ENCODE peak calls at places on chromosomes 1 and 21, in ten cellular contexts. R is CD8-positive, alpha-beta memory T cell; G is Jurkat, Clone E6-1; A is ovary; T is H9; C is neural crest cell; K is psoas muscle; B is stimulated activated CD4-positive, alpha-beta T cell treated with anti-CD3 and anti-CD28 coated beads, Interleukin-1b, Interleukin-23, amount 100 ng/mL, for 4 hours; S is central memory CD8-positive, alpha-beta T cell; U is COR-L47. Q is an unnamed sample.

GRCh38 chr1:224333309-224333926 is 3.4 kb upstream of the NVL start:
- DNase-seq in R (peak), A (no peak), G (peak), U (peak), K (no peak), T (no peak), C (no peak), B (no peak), S (no peak), Q (no peak)

GRCh38 chr1:55654750-55655149 is 439.6 kb upstream of the USP24 start:
- DNase-seq in A (peak), R (no peak), U (no peak), S (no peak), B (no peak), K (no peak), T (no peak), C (no peak), G (no peak), Q (no peak)

GRCh38 chr1:97137862-97138514 is 416.4 kb downstream of the PTBP2 start:
- DNase-seq in T (peak), S (no peak), A (no peak), U (peak), B (no peak), G (peak), R (no peak), C (no peak), K (no peak), Q (no peak)

GRCh38 chr1:70641868-70642267 is 230.8 kb downstream of the CTH start:
- DNase-seq in C (no peak), S (no peak), A (no peak), R (no peak), K (no peak), B (no peak), T (no peak), G (no peak), U (no peak), Q (no peak)

GRCh38 chr1:194705123-194705522 is 1518.7 kb upstream of the B3GALT2 start:
- DNase-seq in B (no peak), R (no peak), T (no peak), G (no peak), A (no peak), K (no peak), C (no peak), S (no peak), U (no peak), Q (no peak)

GRCh38 chr1:2480236-2480985 is 4.3 kb downstream of the PLCH2 start:
- DNase-seq in A (no peak), G (no peak), C (no peak), R (no peak), U (peak), K (no peak), S (no peak), T (no peak), B (no peak), Q (no peak)

GRCh38 chr1:13733705-13734104 is 33.7 kb downstream of the PRDM2 start:
- DNase-seq in G (no peak), C (no peak), A (no peak), U (no peak), S (no peak), T (no peak), K (no peak), B (no peak), R (no peak), Q (no peak)

GRCh38 chr1:14642712-14643111 is 44.2 kb downstream of the KAZN start:
- DNase-seq in U (no peak), R (no peak), T (no peak), C (no peak), G (no peak), A (no peak), S (no peak), K (no peak), B (no peak), Q (no peak)

GRCh38 chr1:51316113-51316763 is 14.1 kb downstream of the TTC39A start:
- DNase-seq in T (no peak), K (no peak), S (no peak), B (no peak), G (no peak), C (no peak), U (peak), R (no peak), A (no peak), Q (no peak)

GRCh38 chr21:16468191-16468590 is 738.4 kb downstream of the USP25 start:
- DNase-seq in T (no peak), A (no peak), B (no peak), U (no peak), R (no peak), C (no peak), S (no peak), G (no peak), K (no peak), Q (no peak)

GRCh38 chr1:163290025-163290610 is 31.6 kb upstream of the NUF2 start:
- DNase-seq in C (no peak), A (no peak), T (no peak), G (no peak), U (peak), R (no peak), K (no peak), S (no peak), B (no peak), Q (no peak)

GRCh38 chr1:19750101-19750881 is 49.4 kb downstream of the TMCO4 start:
- DNase-seq in G (no peak), B (no peak), A (no peak), U (no peak), C (no peak), K (no peak), T (no peak), R (no peak), S (no peak), Q (no peak)

GRCh38 chr1:2103901-2104590 is 53.8 kb downstream of the PRKCZ start:
- DNase-seq in B (no peak), U (no peak), C (no peak), G (no peak), K (no peak), A (no peak), S (no peak), R (no peak), T (no peak), Q (no peak)

GRCh38 chr1:6580119-6580587 is 359 bp downstream of the ZBTB48 start:
- DNase-seq in K (peak), T (no peak), S (no peak), R (no peak), G (no peak), B (no peak), C (no peak), U (no peak), A (no peak), Q (no peak)

GRCh38 chr1:187491082-187491720 is 662.5 kb downstream of the PLA2G4A start:
- DNase-seq in K (no peak), A (no peak), T (no peak), G (no peak), S (no peak), B (no peak), R (no peak), U (no peak), C (no peak), Q (no peak)

GRCh38 chr1:116540088-116540487 is 30.7 kb downstream of the CD58 start:
- DNase-seq in S (no peak), C (no peak), A (no peak), G (no peak), U (no peak), T (no peak), K (no peak), B (no peak), R (no peak), Q (no peak)

GRCh38 chr1:115469703-115470476 is 131.8 kb upstream of the NGF start:
- DNase-seq in A (peak), C (peak), T (peak), S (no peak), B (no peak), K (peak), G (no peak), U (peak), R (no peak), Q (no peak)

GRCh38 chr1:199123615-199124014 is 484.8 kb downstream of the PTPRC start:
- DNase-seq in T (no peak), R (no peak), C (no peak), A (no peak), S (no peak), B (no peak), G (peak), K (no peak), U (no peak), Q (no peak)

GRCh38 chr1:38733761-38734160 is 125.8 kb downstream of the RRAGC start:
- DNase-seq in R (no peak), U (no peak), C (no peak), A (no peak), K (no peak), S (no peak), T (no peak), B (no peak), G (no peak), Q (no peak)

GRCh38 chr1:203197625-203198024 is 11.1 kb upstream of the CHI3L1 start:
- DNase-seq in S (no peak), R (no peak), T (no peak), G (no peak), K (no peak), B (no peak), A (no peak), C (no peak), U (no peak), Q (no peak)

GRCh38 chr1:15714438-15715136 is 21.5 kb upstream of the SLC25A34 start:
- DNase-seq in A (peak), G (no peak), T (no peak), S (no peak), B (no peak), C (no peak), R (no peak), K (peak), U (no peak), Q (no peak)

GRCh38 chr1:20110679-20111078 is 8.7 kb downstream of the PLA2G2D start:
- DNase-seq in R (no peak), G (no peak), C (no peak), K (no peak), A (no peak), T (no peak), B (no peak), U (no peak), S (no peak), Q (no peak)

Q was measured in activated T-helper 1 cell treated with anti-CD3 and anti-CD28 coated beads, Interleukin-2, amount 50 U/mL, for 16 hours.